ENCODE peak calls at places on chromosomes 7 and 10, in eight cellular contexts. N, E, A, P, D, J, H and S are unnamed samples.
A peak's percentile ranks its signal among the peaks of the same experiment; 100 is the strongest.

GRCh38 chr7:28957064-28957821 is 887 bp downstream of the TRIL start:
- DNase-seq in N (peak; percentile 72), E (no peak), A (peak; percentile 47), P (peak; percentile 74), D (peak; percentile 50), J (no peak), H (peak; percentile 64), S (peak; percentile 62)

GRCh38 chr7:128209229-128210035 is 31.6 kb upstream of the LEP start:
- DNase-seq in N (peak; percentile 78), E (no peak), A (peak; percentile 75), P (peak; percentile 74), D (peak; percentile 84), J (peak; percentile 78), H (no peak), S (peak; percentile 56)

GRCh38 chr10:12717981-12718707 is 283.4 kb downstream of the CCDC3 start:
- DNase-seq in N (no peak), E (no peak), A (no peak), P (no peak), D (peak; percentile 35), J (no peak), H (no peak), S (no peak)

GRCh38 chr7:52061666-52062065 is 745.1 kb upstream of the COBL start:
- DNase-seq in N (no peak), E (no peak), A (no peak), P (no peak), D (no peak), J (no peak), H (no peak), S (no peak)

GRCh38 chr10:60883187-60883586 is 60.8 kb downstream of the RHOBTB1 start:
- DNase-seq in N (no peak), E (no peak), A (peak; percentile 34), P (no peak), D (peak; percentile 51), J (no peak), H (no peak), S (no peak)

GRCh38 chr7:121755818-121756501 is 117.0 kb upstream of the PTPRZ1 start:
- DNase-seq in N (no peak), E (no peak), A (no peak), P (no peak), D (no peak), J (no peak), H (no peak), S (no peak)

GRCh38 chr7:105278565-105278964 is 110.2 kb downstream of the SRPK2 start:
- DNase-seq in N (no peak), E (no peak), A (no peak), P (no peak), D (no peak), J (no peak), H (no peak), S (no peak)

GRCh38 chr10:94173594-94173993 is 179.9 kb downstream of the PLCE1 start:
- DNase-seq in N (no peak), E (no peak), A (no peak), P (no peak), D (no peak), J (no peak), H (no peak), S (no peak)

GRCh38 chr7:134024729-134025128 is 102.4 kb upstream of the LRGUK start:
- DNase-seq in N (no peak), E (no peak), A (peak; percentile 32), P (no peak), D (peak; percentile 45), J (no peak), H (no peak), S (no peak)

GRCh38 chr7:148645948-148646347 is 52.8 kb upstream of the CUL1 start:
- DNase-seq in N (no peak), E (no peak), A (no peak), P (no peak), D (no peak), J (no peak), H (no peak), S (no peak)

GRCh38 chr10:18501198-18501597 is 150.2 kb downstream of the NSUN6 start:
- DNase-seq in N (no peak), E (no peak), A (no peak), P (no peak), D (no peak), J (no peak), H (no peak), S (no peak)

GRCh38 chr7:44147026-44147881 is 6.1 kb upstream of the MYL7 start:
- DNase-seq in N (no peak), E (no peak), A (no peak), P (no peak), D (peak; percentile 27), J (no peak), H (no peak), S (peak; percentile 59)

GRCh38 chr7:71753959-71754652 is 622.2 kb downstream of the GALNT17 start:
- DNase-seq in N (no peak), E (no peak), A (no peak), P (no peak), D (no peak), J (no peak), H (no peak), S (no peak)

GRCh38 chr7:103083210-103083609 is 8.3 kb downstream of the ARMC10 start:
- DNase-seq in N (no peak), E (no peak), A (no peak), P (no peak), D (no peak), J (no peak), H (no peak), S (no peak)

DNA sequence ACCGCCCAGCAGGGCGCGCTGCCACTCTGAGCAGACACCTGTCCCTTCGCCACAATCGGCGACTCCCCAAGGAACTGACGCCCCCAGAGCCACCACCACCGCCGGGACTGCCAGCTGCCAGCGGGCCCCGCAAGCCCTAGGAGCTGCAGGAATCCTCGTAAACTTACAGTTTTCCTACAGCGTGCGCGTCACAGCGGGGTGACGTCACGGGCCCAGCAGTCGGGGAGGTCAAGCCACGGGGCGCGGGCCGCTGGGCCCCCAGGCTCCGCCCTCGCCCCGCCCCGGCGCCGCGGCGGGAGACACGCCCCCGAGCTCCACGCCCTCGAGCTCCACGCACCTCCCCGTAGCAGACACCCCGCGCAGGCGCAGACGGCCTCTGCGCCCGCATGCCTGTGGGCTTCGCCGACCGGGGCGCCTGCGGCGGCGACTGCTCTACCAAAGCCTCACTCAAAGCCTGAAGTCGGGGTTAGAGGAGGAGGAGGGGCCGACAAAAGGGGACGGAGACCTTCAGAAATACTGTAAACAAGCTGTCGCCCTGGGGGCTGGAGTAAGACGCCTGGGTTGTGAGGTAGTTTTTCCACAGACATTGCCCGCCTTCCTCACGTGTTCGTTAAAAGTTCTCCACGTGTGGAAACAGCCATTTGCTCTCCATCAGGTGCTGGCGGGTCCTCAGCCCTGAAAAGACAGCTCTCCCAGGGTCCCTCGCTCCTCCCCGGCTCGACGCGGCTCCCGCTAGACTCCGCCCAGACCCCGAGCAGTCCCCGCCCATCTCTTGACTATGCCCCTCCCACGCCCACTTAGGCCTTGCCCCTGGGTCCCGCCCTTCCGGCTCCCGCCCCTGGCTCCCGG is at the start of gene ZNF438:
- DNase-seq in N (peak; percentile 98), E (peak; percentile 84), A (peak; percentile 95), P (peak; percentile 98), D (peak; percentile 98), J (peak; percentile 97), H (peak; percentile 91), S (peak; percentile 99)
- H3K4me1 ChIP-seq in N (peaks cover 41% of the 10 kb centered on the region), E (peaks cover 6% of the 10 kb centered on the region), A (no peaks in the 10 kb centered on the region), P (peaks cover 18% of the 10 kb centered on the region), D (no peaks in the 10 kb centered on the region), J (peaks cover 41% of the 10 kb centered on the region), H (peaks cover 14% of the 10 kb centered on the region), S (peaks cover 6% of the 10 kb centered on the region)

GRCh38 chr7:33904680-33905388 is 505 bp upstream of the BMPER start:
- DNase-seq in N (peak; percentile 66), E (no peak), A (peak; percentile 41), P (no peak), D (peak; percentile 74), J (no peak), H (peak; percentile 56), S (peak; percentile 69)

GRCh38 chr7:33906697-33907096 is 1.4 kb downstream of the BMPER start:
- DNase-seq in N (no peak), E (no peak), A (no peak), P (no peak), D (no peak), J (no peak), H (no peak), S (no peak)

GRCh38 chr7:33903770-33904679 is 1.3 kb upstream of the BMPER start:
- DNase-seq in N (peak; percentile 67), E (no peak), A (peak; percentile 8), P (peak; percentile 67), D (peak; percentile 72), J (no peak), H (no peak), S (peak; percentile 67)

GRCh38 chr7:33907625-33908024 is 2.3 kb downstream of the BMPER start:
- DNase-seq in N (no peak), E (no peak), A (no peak), P (no peak), D (no peak), J (no peak), H (no peak), S (no peak)

DNA sequence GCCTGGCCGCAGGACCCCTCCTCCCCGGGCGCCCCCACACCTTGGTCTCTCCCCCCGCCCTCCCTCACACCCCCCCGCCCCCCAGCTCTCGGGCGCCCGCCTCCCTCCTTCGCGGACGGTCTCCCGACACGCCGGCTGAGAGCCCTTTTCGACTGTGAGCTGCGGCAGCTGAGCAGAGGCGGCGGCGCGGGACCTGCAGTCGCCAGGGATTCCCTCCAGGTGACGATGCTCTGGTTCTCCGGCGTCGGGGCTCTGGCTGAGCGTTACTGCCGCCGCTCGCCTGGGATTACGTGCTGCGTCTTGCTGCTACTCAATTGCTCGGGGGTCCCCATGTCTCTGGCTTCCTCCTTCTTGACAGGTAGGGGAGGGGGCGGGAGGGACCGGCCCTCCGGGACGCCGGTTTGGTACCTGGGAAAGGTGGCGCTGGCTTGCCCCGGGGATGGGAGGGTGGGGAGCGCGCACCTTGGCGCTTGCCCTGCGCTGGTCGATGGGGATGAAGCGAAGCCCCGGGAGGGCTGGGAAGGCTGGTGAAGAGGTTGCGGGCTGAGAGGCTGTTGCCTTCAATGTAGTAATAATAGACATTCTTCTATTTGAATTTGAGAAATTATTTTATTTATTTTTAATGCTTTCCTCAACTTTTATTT is at the start of gene BMPER:
- DNase-seq in N (peak; percentile 67), E (no peak), A (peak; percentile 50), P (peak; percentile 52), D (no peak), J (no peak), H (peak; percentile 62), S (peak; percentile 66)
- H3K27me3 ChIP-seq in N (peaks cover 59% of the 10 kb centered on the region), E (peaks cover 5% of the 10 kb centered on the region), A (peaks cover 85% of the 10 kb centered on the region), P (peaks cover 11% of the 10 kb centered on the region), D (no peaks in the 10 kb centered on the region), J (peaks cover 3% of the 10 kb centered on the region), H (peaks cover 24% of the 10 kb centered on the region), S (no peaks in the 10 kb centered on the region)

GRCh38 chr10:131424053-131424452 is 112.5 kb upstream of the TCERG1L start:
- DNase-seq in N (peak; percentile 34), E (no peak), A (no peak), P (peak; percentile 31), D (no peak), J (no peak), H (no peak), S (peak; percentile 71)
- TF ChIP-seq CTCF in N (no peak), E (no peak), A (no peak), P (no peak), D (no peak), J (no peak), H (no peak), S (no peak)

DNA sequence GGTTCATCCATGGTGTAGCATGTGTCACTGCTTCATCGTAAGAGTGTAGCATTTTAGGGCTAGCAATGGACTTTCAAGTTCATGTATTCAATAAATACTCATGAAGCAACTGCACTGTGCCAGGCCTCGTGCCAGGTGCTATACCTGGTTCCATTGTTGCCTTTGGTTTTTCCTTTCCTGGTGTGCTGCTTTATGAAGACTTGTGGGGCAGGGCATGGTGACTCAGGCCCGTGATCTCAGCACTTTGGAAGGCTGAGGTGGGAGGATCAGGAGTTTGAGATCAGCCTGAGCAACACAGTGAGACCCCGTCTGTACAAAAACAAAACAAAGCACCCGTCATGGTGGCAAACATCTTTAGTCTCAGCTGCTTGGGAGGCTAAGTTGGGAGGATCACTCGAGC is 2.2 kb upstream of the CPA4 start:
- DNase-seq in N (no peak), E (no peak), A (no peak), P (no peak), D (no peak), J (no peak), H (no peak), S (no peak)
- H3K4me1 ChIP-seq in N (no peaks in the 10 kb centered on the region), E (no peaks in the 10 kb centered on the region), A (no peaks in the 10 kb centered on the region), P (no peaks in the 10 kb centered on the region), D (no peaks in the 10 kb centered on the region), J (no peaks in the 10 kb centered on the region), H (peaks cover 48% of the 10 kb centered on the region), S (no peaks in the 10 kb centered on the region)